ENCODE peak calls at places on chromosomes 11 and 22, in ten cellular contexts. U, W, F, Z, B, H, Q, N, K and O are unnamed samples.

GRCh38 chr22:26466196-26466595 is 17.4 kb downstream of the HPS4 start:
- DNase-seq in U (no peak), W (no peak), F (no peak), Z (no peak), B (no peak), H (no peak), Q (no peak), N (no peak), K (no peak), O (no peak)

GRCh38 chr11:27429740-27430451 is 42.7 kb downstream of the LGR4 start:
- DNase-seq in U (no peak), W (no peak), F (peak; percentile 62), Z (no peak), B (no peak), H (no peak), Q (peak; percentile 39), N (no peak), K (no peak), O (no peak)

GRCh38 chr11:91981995-91982394 is 242.6 kb upstream of the FAT3 start:
- DNase-seq in U (peak; percentile 30), W (no peak), F (peak; percentile 98), Z (peak; percentile 25), B (peak; percentile 73), H (peak; percentile 68), Q (peak; percentile 81), N (peak; percentile 79), K (no peak), O (peak; percentile 60)

GRCh38 chr22:41290262-41291221 is 4.6 kb upstream of the RANGAP1 start:
- DNase-seq in U (no peak), W (no peak), F (peak; percentile 86), Z (no peak), B (peak; percentile 67), H (no peak), Q (peak; percentile 43), N (no peak), K (no peak), O (no peak)

GRCh38 chr11:79082280-79082679 is 358.6 kb downstream of the TENM4 start:
- DNase-seq in U (no peak), W (no peak), F (no peak), Z (no peak), B (no peak), H (no peak), Q (no peak), N (no peak), K (no peak), O (no peak)

GRCh38 chr11:64758330-64759079 is 1.3 kb downstream of the PYGM start:
- DNase-seq in U (no peak), W (no peak), F (no peak), Z (no peak), B (no peak), H (peak; percentile 49), Q (no peak), N (no peak), K (no peak), O (no peak)

GRCh38 chr22:37431811-37432707 is 4.8 kb upstream of the ELFN2 start:
- DNase-seq in U (no peak), W (no peak), F (peak; percentile 100), Z (no peak), B (peak; percentile 91), H (no peak), Q (peak; percentile 89), N (no peak), K (no peak), O (peak; percentile 94)

GRCh38 chr22:31122532-31123291 is at the start of gene INPP5J:
- DNase-seq in U (peak; percentile 84), W (peak; percentile 76), F (peak; percentile 57), Z (peak; percentile 67), B (peak; percentile 48), H (no peak), Q (peak; percentile 57), N (no peak), K (no peak), O (no peak)

GRCh38 chr11:60193687-60194433 is 11.0 kb upstream of the MS4A6A start:
- DNase-seq in U (peak; percentile 77), W (peak; percentile 31), F (peak; percentile 6), Z (peak; percentile 67), B (peak; percentile 51), H (no peak), Q (peak; percentile 34), N (no peak), K (peak; percentile 5), O (peak; percentile 73)

GRCh38 chr22:31075961-31076360 is 5.2 kb upstream of the SMTN start:
- DNase-seq in U (peak; percentile 72), W (no peak), F (no peak), Z (peak; percentile 95), B (no peak), H (peak; percentile 94), Q (no peak), N (peak; percentile 67), K (no peak), O (no peak)

GRCh38 chr11:60098508-60098907 is 10.0 kb downstream of the MS4A2 start:
- DNase-seq in U (no peak), W (no peak), F (no peak), Z (no peak), B (no peak), H (no peak), Q (no peak), N (no peak), K (no peak), O (no peak)

GRCh38 chr11:2136209-2136951 is 2.8 kb downstream of the IGF2 start:
- DNase-seq in U (no peak), W (no peak), F (no peak), Z (no peak), B (no peak), H (peak; percentile 50), Q (no peak), N (no peak), K (no peak), O (no peak)

GRCh38 chr11:7254731-7255291 is 3.1 kb downstream of the SYT9 start:
- DNase-seq in U (no peak), W (no peak), F (no peak), Z (no peak), B (no peak), H (no peak), Q (no peak), N (no peak), K (no peak), O (no peak)

GRCh38 chr22:30243671-30244465 is 2.7 kb downstream of the LIF start:
- DNase-seq in U (no peak), W (no peak), F (no peak), Z (no peak), B (no peak), H (no peak), Q (no peak), N (no peak), K (no peak), O (no peak)

GRCh38 chr11:126281666-126282175 is 1.2 kb upstream of the TIRAP start:
- DNase-seq in U (no peak), W (no peak), F (no peak), Z (no peak), B (no peak), H (no peak), Q (no peak), N (no peak), K (no peak), O (no peak)
- H3K27ac ChIP-seq in U (peak overlapping the region; percentile 95), W (peak overlapping the region; percentile 88), F (no peak overlapping the region), Z (peak overlapping the region; percentile 91), B (no peak overlapping the region), H (peak overlapping the region; percentile 94), Q (peak overlapping the region; percentile 88), N (peak overlapping the region; percentile 84), K (peak overlapping the region; percentile 81), O (no peak overlapping the region)

GRCh38 chr22:49161002-49161850 is 666.4 kb downstream of the BRD1 start:
- DNase-seq in U (no peak), W (no peak), F (no peak), Z (no peak), B (no peak), H (no peak), Q (no peak), N (no peak), K (no peak), O (no peak)
- H3K27ac ChIP-seq in U (no peak overlapping the region), W (no peak overlapping the region), F (no peak overlapping the region), Z (no peak overlapping the region), B (no peak overlapping the region), H (no peak overlapping the region), Q (no peak overlapping the region), N (no peak overlapping the region), K (no peak overlapping the region), O (no peak overlapping the region)

GRCh38 chr11:70026726-70027125 is 51.4 kb upstream of the ANO1 start:
- DNase-seq in U (no peak), W (no peak), F (no peak), Z (no peak), B (no peak), H (no peak), Q (no peak), N (no peak), K (no peak), O (no peak)
- H3K27ac ChIP-seq in U (no peak overlapping the region), W (no peak overlapping the region), F (no peak overlapping the region), Z (no peak overlapping the region), B (no peak overlapping the region), H (no peak overlapping the region), Q (no peak overlapping the region), N (no peak overlapping the region), K (no peak overlapping the region), O (no peak overlapping the region)

GRCh38 chr11:96103102-96103501 is 179.2 kb upstream of the MTMR2 start:
- DNase-seq in U (no peak), W (no peak), F (no peak), Z (no peak), B (no peak), H (no peak), Q (no peak), N (no peak), K (no peak), O (no peak)
- H3K27ac ChIP-seq in U (no peak overlapping the region), W (no peak overlapping the region), F (peak overlapping the region; percentile 57), Z (no peak overlapping the region), B (peak overlapping the region; percentile 62), H (no peak overlapping the region), Q (no peak overlapping the region), N (no peak overlapping the region), K (no peak overlapping the region), O (no peak overlapping the region)